ENCODE peak calls at places on chromosomes 1 and 21, in six cellular contexts. C is IMR-90, E is H9, Q is H1, O is mesendoderm, X is mesenchymal stem cell. R is an unnamed sample.

GRCh38 chr1:168135982-168136708 is 585 bp downstream of the GPR161 start:
- DNase-seq in C (peak; percentile 17), E (peak; percentile 48), Q (peak; percentile 72), O (peak; percentile 48), X (peak; percentile 16), R (no peak)

GRCh38 chr1:206736878-206737728 is 33.5 kb upstream of the IL19 start:
- DNase-seq in C (no peak), E (no peak), Q (no peak), O (no peak), X (no peak), R (no peak)

GRCh38 chr21:33383056-33383888 is 19.9 kb upstream of the IFNGR2 start:
- DNase-seq in C (peak; percentile 94), E (peak; percentile 45), Q (no peak), O (no peak), X (peak; percentile 98), R (no peak)

GRCh38 chr1:32919811-32920733 is 18.9 kb upstream of the TMEM54 start:
- DNase-seq in C (peak; percentile 72), E (no peak), Q (no peak), O (no peak), X (peak; percentile 70), R (no peak)

GRCh38 chr1:184215274-184215925 is 163.9 kb downstream of the TSEN15 start:
- DNase-seq in C (no peak), E (no peak), Q (no peak), O (peak; percentile 56), X (no peak), R (no peak)

GRCh38 chr1:33346921-33347649 is 26.2 kb upstream of the A3GALT2 start:
- DNase-seq in C (peak; percentile 94), E (no peak), Q (no peak), O (peak; percentile 78), X (peak; percentile 97), R (no peak)

GRCh38 chr1:54229281-54229891 is 29.4 kb downstream of the MRPL37 start:
- DNase-seq in C (peak; percentile 72), E (no peak), Q (no peak), O (peak; percentile 80), X (peak; percentile 30), R (no peak)

GRCh38 chr1:55257958-55258357 is 42.8 kb upstream of the USP24 start:
- DNase-seq in C (peak; percentile 35), E (no peak), Q (no peak), O (no peak), X (no peak), R (no peak)

GRCh38 chr1:9326596-9326995 is 33.9 kb downstream of the SPSB1 start:
- DNase-seq in C (peak; percentile 89), E (no peak), Q (no peak), O (no peak), X (peak; percentile 41), R (no peak)

GRCh38 chr1:57949168-57949567 is 525.3 kb upstream of the DAB1 start:
- DNase-seq in C (no peak), E (no peak), Q (no peak), O (peak; percentile 11), X (no peak), R (no peak)

GRCh38 chr1:180548686-180549326 is 10.0 kb upstream of the OVAAL start:
- DNase-seq in C (no peak), E (no peak), Q (no peak), O (no peak), X (no peak), R (peak; percentile 62)

DNA sequence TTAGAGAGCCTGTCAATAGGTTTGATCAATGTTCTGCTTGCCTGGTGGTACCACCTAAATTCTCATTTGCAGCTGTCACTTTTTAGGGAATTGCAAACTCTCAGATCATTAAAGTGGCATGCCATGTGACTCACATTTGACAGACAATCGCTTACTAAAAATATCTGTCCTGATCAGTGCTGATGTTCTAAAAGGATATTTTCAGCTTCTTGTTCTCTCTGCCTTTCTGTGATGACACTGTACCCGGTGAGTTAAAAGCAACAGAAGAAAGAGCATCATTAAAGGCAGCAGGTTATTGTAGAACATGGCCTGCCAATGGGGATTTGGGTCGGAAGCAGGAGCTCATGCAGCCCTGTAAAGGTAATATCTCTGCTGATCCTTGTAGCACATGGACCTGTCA is 441.2 kb upstream of the DEPDC1 start:
- DNase-seq in C (no peak), E (no peak), Q (no peak), O (no peak), X (no peak), R (no peak)
- H2BK15ac ChIP-seq in C (no peak overlapping the region), E (no peak overlapping the region), Q (no peak overlapping the region), O (no peak overlapping the region), X (no peak overlapping the region), R (no peak overlapping the region)

DNA sequence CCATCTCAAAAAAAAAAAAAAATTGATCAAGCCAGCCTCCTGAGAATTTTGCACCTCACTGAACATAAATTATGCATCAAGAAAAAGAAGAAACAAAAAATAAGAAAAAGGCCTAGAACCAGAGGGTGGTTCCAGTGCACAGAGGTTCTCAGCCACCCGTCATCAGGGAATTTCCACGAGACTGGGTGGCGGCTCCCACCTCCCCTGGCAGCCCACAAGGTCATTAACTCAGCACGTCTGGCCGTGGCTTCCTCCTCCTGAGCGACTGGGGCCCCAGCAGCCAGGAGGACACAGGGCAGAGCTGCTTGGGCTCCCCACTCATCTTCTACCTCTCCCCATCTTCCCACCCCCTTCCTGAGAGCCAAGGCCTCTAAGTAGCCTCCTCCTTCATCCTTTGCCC is 15.7 kb upstream of the TMEM51 start:
- DNase-seq in C (no peak), E (no peak), Q (no peak), O (no peak), X (no peak), R (no peak)
- H2BK15ac ChIP-seq in C (no peak overlapping the region), E (no peak overlapping the region), Q (no peak overlapping the region), O (no peak overlapping the region), X (no peak overlapping the region), R (no peak overlapping the region)

DNA sequence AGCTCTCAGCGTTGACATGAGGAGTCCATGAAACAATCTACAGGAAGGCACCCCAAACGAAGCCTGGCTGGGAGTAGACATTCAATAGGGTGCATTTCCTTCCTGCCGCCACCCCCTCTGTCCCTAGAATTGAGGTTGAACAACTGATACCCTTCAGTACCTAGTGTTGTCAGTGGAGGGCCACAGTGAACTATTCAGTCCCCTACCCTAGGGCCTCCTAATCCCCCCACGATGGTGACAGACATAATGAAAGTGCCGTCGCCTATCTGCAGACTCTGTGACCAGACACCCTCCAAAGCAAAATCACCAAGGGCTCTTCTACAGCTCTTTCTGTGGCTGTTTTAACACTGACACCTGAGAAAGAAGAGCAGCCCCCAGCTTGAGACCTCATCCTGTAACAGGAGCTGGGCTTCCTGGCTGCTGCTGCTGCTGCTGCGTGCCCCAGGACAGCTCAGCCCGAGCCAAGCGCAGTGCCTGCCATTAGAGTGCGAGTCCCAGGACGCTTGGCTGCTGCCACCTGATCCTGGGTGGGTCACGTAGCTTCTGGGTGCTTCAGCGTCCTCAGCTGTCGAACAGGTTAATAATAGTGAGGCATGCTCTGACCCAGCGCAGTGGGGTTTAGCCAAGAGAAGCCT is 183.0 kb downstream of the ZBTB18 start:
- DNase-seq in C (no peak), E (peak; percentile 46), Q (no peak), O (peak; percentile 73), X (no peak), R (no peak)
- H2BK15ac ChIP-seq in C (no peak overlapping the region), E (no peak overlapping the region), Q (no peak overlapping the region), O (no peak overlapping the region), X (no peak overlapping the region), R (no peak overlapping the region)

DNA sequence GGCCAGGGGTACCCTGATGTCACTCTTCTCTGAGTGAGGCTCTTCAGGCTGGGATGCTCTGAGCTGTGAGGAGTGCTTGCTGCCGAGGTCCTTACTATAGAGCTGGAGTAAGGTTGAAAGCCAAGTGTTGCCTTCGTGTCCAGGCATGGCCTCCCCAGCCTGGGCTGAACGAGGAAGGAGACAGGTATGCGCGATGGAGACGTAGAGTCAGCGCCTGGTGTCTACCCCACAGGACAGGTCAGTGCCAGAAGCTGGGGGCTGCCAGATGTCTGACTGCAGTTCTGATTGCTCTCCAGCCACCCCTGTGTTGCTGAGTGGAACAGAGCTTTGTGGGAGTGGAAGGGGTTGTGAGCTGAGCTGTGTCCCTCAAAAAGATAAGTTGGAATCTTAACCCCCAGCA is 135.8 kb upstream of the AJAP1 start:
- DNase-seq in C (no peak), E (no peak), Q (no peak), O (no peak), X (no peak), R (no peak)
- H2BK15ac ChIP-seq in C (no peak overlapping the region), E (no peak overlapping the region), Q (no peak overlapping the region), O (no peak overlapping the region), X (no peak overlapping the region), R (no peak overlapping the region)

R was measured in neuronal stem cell.